ENCODE peak calls at places on chromosome 20, in four cellular contexts. C is right atrium auricular region, E is progenitor cell of endocrine pancreas, T is uterus. F is an unnamed sample.

GRCh38 chr20:63428906-63429575 is 43.4 kb downstream of the KCNQ2 start:
- DNase-seq in E (no peak), T (no peak), C (no peak), F (no peak)

GRCh38 chr20:2804041-2804828 is 3.8 kb upstream of the CPXM1 start:
- DNase-seq in E (no peak), T (no peak), C (no peak), F (peak; percentile 21)

GRCh38 chr20:24580006-24580405 is 110.6 kb downstream of the SYNDIG1 start:
- DNase-seq in T (no peak), C (no peak), E (no peak), F (no peak)

GRCh38 chr20:1423625-1424106 is 30.8 kb upstream of the FKBP1A start:
- DNase-seq in C (no peak), E (peak; percentile 35), T (no peak), F (peak; percentile 57)

GRCh38 chr20:57548177-57549058 is 12.5 kb upstream of the PCK1 start:
- DNase-seq in C (no peak), E (no peak), T (no peak), F (no peak)

GRCh38 chr20:10603971-10604864 is 69.6 kb downstream of the JAG1 start:
- DNase-seq in C (peak; percentile 82), E (no peak), T (peak; percentile 72), F (no peak)

GRCh38 chr20:57614490-57615471 is 5.4 kb downstream of the ZBP1 start:
- DNase-seq in C (peak; percentile 48), E (no peak), T (no peak), F (peak; percentile 62)

GRCh38 chr20:49132995-49133451 is 55.1 kb downstream of the STAU1 start:
- DNase-seq in E (no peak), T (peak; percentile 25), C (no peak), F (no peak)

GRCh38 chr20:35232575-35232974 is 6.1 kb downstream of the MMP24 start:
- DNase-seq in E (no peak), T (no peak), C (no peak), F (no peak)

GRCh38 chr20:341682-342081 is 5.2 kb upstream of the NRSN2 start:
- DNase-seq in C (no peak), T (no peak), E (no peak), F (no peak)

GRCh38 chr20:64093013-64093503 is 8.9 kb upstream of the LKAAEAR1 start:
- DNase-seq in E (no peak), T (no peak), C (no peak), F (no peak)

GRCh38 chr20:48578397-48579098 is 249.3 kb downstream of the PREX1 start:
- DNase-seq in T (no peak), C (no peak), E (no peak), F (no peak)

GRCh38 chr20:62426678-62427077 is 661 bp downstream of the RBBP8NL start:
- DNase-seq in T (no peak), E (peak; percentile 58), C (no peak), F (no peak)

GRCh38 chr20:49219924-49220831 is 962 bp downstream of the DDX27 start:
- DNase-seq in C (no peak), E (no peak), T (no peak), F (no peak)

GRCh38 chr20:63196756-63197470 is 19.0 kb downstream of the YTHDF1 start:
- DNase-seq in C (no peak), T (no peak), E (no peak), F (no peak)

GRCh38 chr20:17538517-17539170 is 7.5 kb upstream of the BFSP1 start:
- DNase-seq in E (no peak), C (no peak), T (no peak), F (no peak)

GRCh38 chr20:13299401-13299800 is 78.3 kb downstream of the ISM1 start:
- DNase-seq in E (no peak), T (no peak), C (no peak), F (no peak)

GRCh38 chr20:7723284-7723683 is 217.0 kb downstream of the HAO1 start:
- DNase-seq in C (no peak), T (no peak), E (no peak), F (no peak)

GRCh38 chr20:57048027-57048869 is 218.2 kb downstream of the BMP7 start:
- DNase-seq in E (peak; percentile 33), C (no peak), T (no peak), F (no peak)

GRCh38 chr20:29873946-29874345 is 1383.5 kb upstream of the DEFB115 start:
- DNase-seq in T (no peak), E (no peak), C (peak; percentile 59), F (peak; percentile 92)

GRCh38 chr20:50562262-50562701 is 52.1 kb downstream of the PTPN1 start:
- DNase-seq in T (no peak), E (no peak), C (peak; percentile 44), F (no peak)

DNA sequence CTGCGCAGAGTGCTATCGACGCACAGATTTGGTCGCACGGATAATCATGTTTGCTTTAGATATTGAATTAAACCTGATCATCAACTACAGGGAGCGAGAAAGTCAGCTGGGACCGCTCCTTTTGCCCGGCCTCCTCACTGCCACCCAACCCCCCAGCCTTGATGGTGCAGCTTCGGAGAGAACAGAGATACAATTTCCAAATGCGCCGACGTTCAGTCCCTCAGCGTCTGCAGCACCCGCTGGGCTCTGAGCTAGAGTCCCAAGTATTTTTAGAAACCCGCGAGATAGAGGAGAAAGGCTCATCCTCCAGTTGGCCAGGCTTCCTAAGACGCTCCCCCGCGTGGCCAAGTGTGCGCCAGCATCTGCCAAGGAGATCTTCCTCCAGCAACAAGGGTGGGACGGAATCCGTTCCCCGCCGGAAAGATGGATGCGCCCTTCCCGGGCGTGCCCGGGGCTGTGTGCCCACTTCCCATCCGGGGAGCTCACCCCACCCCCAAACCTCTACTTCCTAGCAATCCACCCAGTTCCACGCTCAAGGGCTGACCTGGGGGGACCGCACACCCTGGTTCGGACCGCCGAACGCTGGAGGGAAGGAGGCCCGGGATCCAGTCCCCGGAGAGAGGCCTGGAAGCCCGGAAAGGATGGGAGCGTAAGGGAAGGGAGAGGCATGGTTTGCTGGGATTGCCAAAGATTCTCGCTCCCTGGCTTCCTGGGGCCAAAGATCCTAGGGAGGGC is 4.1 kb downstream of the NKX2-2 start:
- DNase-seq in T (no peak), C (no peak), E (no peak), F (peak; percentile 84)
- TF ChIP-seq CTCF in T (no peak), C (no peak), E (no peak), F (peak; percentile 41)

DNA sequence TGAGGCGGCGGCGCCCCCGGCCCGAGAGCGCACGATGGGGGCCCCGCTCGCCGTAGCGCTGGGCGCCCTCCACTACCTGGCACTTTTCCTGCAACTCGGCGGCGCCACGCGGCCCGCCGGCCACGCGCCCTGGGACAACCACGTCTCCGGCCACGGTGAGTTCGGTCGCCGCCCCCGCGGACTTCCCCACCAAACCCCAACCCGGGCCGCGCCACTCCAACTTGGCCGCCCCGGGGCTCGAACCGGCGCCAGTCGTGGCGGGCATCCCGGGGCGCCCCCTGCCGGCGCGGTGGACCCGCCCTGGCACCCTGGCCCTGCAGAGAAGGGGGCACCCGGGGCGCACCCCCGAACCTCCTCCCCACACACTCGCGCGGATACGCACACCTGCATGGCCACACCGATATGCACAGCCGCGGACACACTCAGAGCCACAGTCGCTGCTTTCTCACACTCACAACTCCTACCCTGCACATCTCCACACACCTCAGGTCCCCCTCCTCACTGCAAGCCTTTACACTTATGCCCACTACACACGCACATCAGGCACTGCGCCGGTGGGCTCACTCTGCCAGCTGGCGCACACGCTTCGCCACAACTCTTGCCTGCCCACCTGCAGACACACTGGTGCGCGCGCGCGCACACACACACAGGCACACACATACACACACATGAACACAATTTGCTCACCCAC is 535 bp downstream of the VSTM2L start:
- DNase-seq in E (no peak), C (no peak), T (no peak), F (no peak)
- TF ChIP-seq CTCF in E (peak; percentile 46), C (peak; percentile 61), T (no peak), F (peak; percentile 59)

GRCh38 chr20:45235995-45236394 is 14.8 kb downstream of the SEMG2 start:
- DNase-seq in C (no peak), T (no peak), E (no peak), F (no peak)
- TF ChIP-seq CTCF in C (no peak), T (no peak), E (peak; percentile 36), F (peak; percentile 28)

GRCh38 chr20:54680439-54680838 is 205.0 kb downstream of the DOK5 start:
- DNase-seq in E (no peak), C (no peak), T (no peak), F (no peak)

GRCh38 chr20:54681869-54682268 is 206.5 kb downstream of the DOK5 start:
- DNase-seq in T (no peak), E (no peak), C (no peak), F (no peak)

DNA sequence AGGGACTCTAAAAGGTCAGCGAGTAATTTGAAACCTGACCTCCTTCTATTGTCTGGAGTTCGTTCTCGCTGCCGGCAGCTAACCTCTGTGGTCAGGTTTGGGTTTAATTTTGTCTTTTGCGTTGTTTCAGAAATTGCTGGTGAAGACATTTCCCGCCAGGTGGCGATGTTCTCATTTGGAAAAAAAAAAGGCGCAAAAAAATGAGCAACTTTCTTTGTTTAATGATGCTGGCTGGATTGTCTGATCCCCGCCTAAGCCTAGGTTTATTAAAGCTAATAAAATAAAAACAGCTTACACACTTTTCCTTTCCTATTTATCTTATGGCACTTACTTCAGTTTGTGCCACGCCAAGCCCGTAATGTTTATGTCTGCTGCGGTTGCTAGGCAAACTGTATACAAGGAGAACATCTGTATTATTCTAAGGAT is 205.5 kb downstream of the DOK5 start:
- DNase-seq in E (no peak), T (no peak), C (no peak), F (no peak)
- TF ChIP-seq CTCF in E (peak; percentile 86), T (peak; percentile 67), C (peak; percentile 76), F (peak; percentile 73)

GRCh38 chr20:46205349-46205748 is 87.2 kb downstream of the CD40 start:
- DNase-seq in T (no peak), C (no peak), E (no peak), F (no peak)

GRCh38 chr20:46206025-46206424 is 87.9 kb downstream of the CD40 start:
- DNase-seq in E (no peak), T (no peak), C (peak; percentile 73), F (no peak)

GRCh38 chr20:46202758-46203509 is 84.8 kb downstream of the CD40 start:
- DNase-seq in T (peak; percentile 53), C (no peak), E (no peak), F (no peak)

GRCh38 chr20:46204594-46205205 is 86.6 kb downstream of the CD40 start:
- DNase-seq in T (no peak), E (no peak), C (no peak), F (no peak)

GRCh38 chr20:46203510-46203837 is 85.4 kb downstream of the CD40 start:
- DNase-seq in T (no peak), E (no peak), C (no peak), F (no peak)
- TF ChIP-seq CTCF in T (no peak), E (no peak), C (no peak), F (no peak)